ENCODE peak calls at places on chromosomes 4 and X, in four cellular contexts. J, O, G and B are unnamed samples. For H3K36me3 and H3K4me1, the result is how much of the 10 kb centered on the place peaks cover.

GRCh38 chr4:54315561-54315960 is 86.5 kb downstream of the PDGFRA start:
- DNase-seq in J (no peak), O (no peak), G (no peak), B (no peak)

GRCh38 chr4:147707892-147708672 is 23.8 kb upstream of the ARHGAP10 start:
- DNase-seq in J (peak), O (peak), G (peak), B (no peak)

GRCh38 chr4:143482753-143483362 is 30.6 kb upstream of the SMARCA5 start:
- DNase-seq in J (peak), O (peak), G (no peak), B (peak)

GRCh38 chr4:100190643-100191600 is 654 bp upstream of the DDIT4L start:
- DNase-seq in J (peak), O (peak), G (no peak), B (no peak)

GRCh38 chrX:3576886-3577516 is 136.4 kb downstream of the PRKX start:
- DNase-seq in J (no peak), O (no peak), G (no peak), B (no peak)

GRCh38 chrX:3697701-3698279 is 15.7 kb downstream of the PRKX start:
- DNase-seq in J (no peak), O (peak), G (no peak), B (peak)

GRCh38 chrX:42096262-42096939 is 173.0 kb upstream of the CASK start:
- DNase-seq in J (no peak), O (peak), G (no peak), B (peak)

GRCh38 chrX:14939644-14940043 is 66.4 kb downstream of the MOSPD2 start:
- DNase-seq in J (peak), O (no peak), G (no peak), B (no peak)

GRCh38 chrX:105816517-105816916 is 5.8 kb upstream of the NRK start:
- DNase-seq in J (no peak), O (no peak), G (no peak), B (no peak)

GRCh38 chrX:50812995-50813842 is 775 bp downstream of the SHROOM4 start:
- DNase-seq in J (peak), O (peak), G (no peak), B (peak)

GRCh38 chr4:18007625-18008024 is 13.9 kb downstream of the LCORL start:
- DNase-seq in J (no peak), O (no peak), G (no peak), B (no peak)

GRCh38 chr4:82517043-82517442 is 44.7 kb downstream of the TMEM150C start:
- DNase-seq in J (no peak), O (peak), G (no peak), B (peak)

DNA sequence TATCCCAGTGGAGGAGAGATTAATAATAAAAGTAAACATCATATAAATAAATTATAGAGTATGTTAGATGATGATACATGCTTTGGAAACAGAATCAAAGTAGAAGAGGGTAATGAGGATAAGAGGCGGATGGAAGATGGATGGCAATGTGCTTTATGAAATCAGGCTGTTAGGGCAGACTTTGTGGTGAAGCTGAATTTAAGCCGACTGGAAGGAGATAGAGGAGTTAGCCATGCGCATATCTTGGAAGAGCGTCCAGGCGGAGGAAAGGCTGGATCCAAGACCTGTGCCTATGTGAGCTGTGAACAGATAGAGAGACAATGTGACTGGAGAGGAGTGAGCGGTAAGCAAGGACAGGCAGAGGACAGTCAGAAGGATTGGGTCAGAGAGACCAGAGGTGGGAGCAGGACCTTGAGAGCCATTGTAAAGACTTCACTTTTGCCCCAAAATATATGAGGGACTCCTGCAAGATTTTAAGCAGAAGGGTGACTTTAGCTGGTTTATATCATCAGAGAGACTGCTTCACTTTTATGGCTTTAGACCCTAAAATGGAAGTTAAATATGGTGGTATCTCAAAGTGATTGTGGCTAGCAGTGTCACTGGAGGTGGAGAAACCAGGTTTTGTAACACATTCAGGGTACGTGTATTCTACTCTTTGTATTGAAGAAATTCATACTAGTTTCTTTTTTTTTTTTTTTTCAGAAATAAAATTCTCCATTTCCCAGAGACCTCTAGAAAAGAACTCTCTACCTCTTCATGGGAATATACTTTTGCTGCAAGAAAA is 74.7 kb upstream of the GUCY1A1 start:
- DNase-seq in J (no peak), O (no peak), G (no peak), B (no peak)
- H2AFZ ChIP-seq in J (no peak), O (no peak), G (no peak), B (no peak)

DNA sequence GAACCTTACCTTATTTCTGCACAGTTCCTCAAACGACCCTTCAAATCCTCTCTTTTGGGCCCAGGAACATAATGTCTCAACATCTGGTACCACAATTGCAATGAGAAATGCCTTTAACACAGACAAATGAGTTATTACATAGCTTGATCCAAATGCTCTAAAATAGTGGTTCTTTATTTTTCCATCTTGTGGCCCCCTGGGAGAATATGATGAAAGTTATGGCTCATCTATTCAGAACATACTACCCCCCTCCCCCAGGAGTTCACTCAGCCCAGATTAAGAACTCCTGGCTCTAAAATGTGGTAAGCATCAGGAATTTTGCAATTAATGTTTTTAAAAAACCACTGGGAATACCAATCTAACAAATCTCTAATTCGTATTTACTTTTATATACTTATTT is 23.9 kb upstream of the CENPU start:
- DNase-seq in J (no peak), O (no peak), G (no peak), B (no peak)
- H3K36me3 ChIP-seq in J (under half), O (under half), G (under half), B (under half)

GRCh38 chr4:118761387-118762016 is 74.4 kb downstream of the SEC24D start:
- DNase-seq in J (no peak), O (peak), G (no peak), B (no peak)
- H3K4me1 ChIP-seq in J (under half), O (under half), G (under half), B (under half)

GRCh38 chr4:121072836-121073362 is 564 bp upstream of the NDNF start:
- DNase-seq in J (peak), O (peak), G (no peak), B (no peak)

GRCh38 chr4:121070696-121071639 is 1.4 kb downstream of the NDNF start:
- DNase-seq in J (peak), O (peak), G (no peak), B (no peak)

GRCh38 chr4:121070274-121070673 is 2.1 kb downstream of the NDNF start:
- DNase-seq in J (peak), O (no peak), G (no peak), B (no peak)

GRCh38 chr4:121072080-121072835 is at the start of gene NDNF:
- DNase-seq in J (peak), O (peak), G (no peak), B (peak)

GRCh38 chr4:121071640-121072037 is 696 bp downstream of the NDNF start:
- DNase-seq in J (no peak), O (no peak), G (no peak), B (no peak)
- H2AFZ ChIP-seq in J (peak), O (peak), G (no peak), B (peak)

GRCh38 chr4:6300359-6300758 is 30.7 kb downstream of the WFS1 start:
- DNase-seq in J (no peak), O (no peak), G (no peak), B (no peak)
- H3K36me3 ChIP-seq in J (under half), O (under half), G (under half), B (under half)

GRCh38 chr4:2865381-2865780 is 21.7 kb downstream of the ADD1 start:
- DNase-seq in J (no peak), O (no peak), G (no peak), B (no peak)
- H3K4me1 ChIP-seq in J (half or more), O (under half), G (half or more), B (under half)

DNA sequence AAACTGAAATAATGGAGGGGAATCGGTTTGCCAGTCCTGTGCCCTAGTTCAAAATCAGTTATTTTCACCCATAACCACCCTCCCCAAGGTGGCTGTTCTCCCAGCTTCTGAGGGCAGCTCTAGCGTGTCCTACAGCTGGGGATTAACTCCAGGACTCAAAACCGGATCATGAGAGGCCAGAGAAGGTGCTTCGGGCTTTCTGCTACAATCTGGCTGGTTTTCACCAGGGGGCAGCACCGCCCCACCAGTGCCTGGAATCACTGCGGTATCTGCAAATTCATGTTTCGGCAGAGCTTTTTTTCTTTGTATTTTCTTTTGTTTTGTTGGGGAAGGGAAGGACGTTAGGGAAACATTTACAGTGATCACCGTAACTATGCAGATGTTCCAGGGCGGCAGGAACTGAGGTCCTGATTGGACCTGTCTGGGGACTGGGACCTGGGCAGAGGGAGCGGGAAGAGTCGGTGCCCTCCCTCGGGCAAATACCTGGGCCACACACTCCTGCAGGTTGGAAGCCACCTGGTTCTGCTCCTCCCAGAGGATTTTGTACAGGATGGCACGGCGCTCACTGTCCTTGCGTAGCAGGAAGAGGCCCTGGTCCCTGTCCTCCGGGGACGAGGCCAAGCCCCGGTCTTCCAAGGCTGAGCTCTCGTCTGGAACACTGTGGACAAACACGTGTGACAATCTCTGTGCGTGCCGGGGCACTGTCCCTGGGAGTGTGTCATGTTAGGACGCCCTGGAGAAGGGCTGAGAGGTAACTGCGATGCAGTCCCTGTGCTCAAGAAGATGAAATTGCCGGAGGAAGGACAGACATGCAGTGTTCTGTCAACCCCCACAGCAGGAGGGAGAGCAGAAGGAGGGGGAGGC is 28.7 kb downstream of the PDHA1 start:
- DNase-seq in J (peak), O (peak), G (peak), B (peak)
- H2AFZ ChIP-seq in J (peak), O (peak), G (no peak), B (peak)

GRCh38 chr4:38914859-38915258 is 47.3 kb downstream of the FAM114A1 start:
- DNase-seq in J (no peak), O (no peak), G (no peak), B (no peak)
- H3K36me3 ChIP-seq in J (under half), O (under half), G (under half), B (half or more)